ENCODE peak calls at places on chromosomes 4 and X, in six cellular contexts. R, N, T, J, D and M are unnamed samples.

GRCh38 chrX:74372272-74372671 is 49.0 kb upstream of the SLC16A2 start:
- DNase-seq in R (no peak), N (no peak), T (no peak), J (no peak), D (no peak), M (no peak)

GRCh38 chr4:34633216-34633615 is 1611.1 kb downstream of the ARAP2 start:
- DNase-seq in R (peak; percentile 28), N (no peak), T (no peak), J (peak; percentile 59), D (no peak), M (no peak)

GRCh38 chr4:181745933-181746627 is 497.1 kb upstream of the TENM3 start:
- DNase-seq in R (no peak), N (no peak), T (no peak), J (no peak), D (no peak), M (no peak)

GRCh38 chr4:160021870-160022269 is 919.0 kb downstream of the RAPGEF2 start:
- DNase-seq in R (no peak), N (no peak), T (no peak), J (no peak), D (no peak), M (no peak)

GRCh38 chrX:152480269-152481212 is 29.4 kb upstream of the GABRA3 start:
- DNase-seq in R (no peak), N (no peak), T (no peak), J (no peak), D (no peak), M (no peak)

GRCh38 chr4:38762560-38762959 is 20.2 kb downstream of the TLR10 start:
- DNase-seq in R (no peak), N (no peak), T (no peak), J (no peak), D (no peak), M (no peak)

GRCh38 chr4:13530823-13531608 is 13.3 kb downstream of the NKX3-2 start:
- DNase-seq in R (no peak), N (no peak), T (no peak), J (no peak), D (no peak), M (no peak)

GRCh38 chrX:12139934-12140611 is 1.8 kb downstream of the FRMPD4 start:
- DNase-seq in R (no peak), N (no peak), T (peak; percentile 36), J (peak; percentile 19), D (no peak), M (no peak)

GRCh38 chr4:109207060-109207459 is 95.4 kb downstream of the COL25A1 start:
- DNase-seq in R (peak; percentile 84), N (no peak), T (no peak), J (peak; percentile 54), D (peak; percentile 49), M (no peak)

GRCh38 chr4:40375090-40375489 is 40.0 kb downstream of the CHRNA9 start:
- DNase-seq in R (no peak), N (no peak), T (no peak), J (no peak), D (no peak), M (no peak)

GRCh38 chr4:180197471-180197870 is 2045.7 kb upstream of the TENM3 start:
- DNase-seq in R (no peak), N (no peak), T (no peak), J (no peak), D (no peak), M (no peak)

GRCh38 chr4:20422398-20422797 is 170.7 kb downstream of the SLIT2 start:
- DNase-seq in R (peak; percentile 63), N (peak; percentile 70), T (peak; percentile 59), J (peak; percentile 76), D (no peak), M (no peak)

GRCh38 chr4:53123171-53123570 is 242.7 kb downstream of the SCFD2 start:
- DNase-seq in R (no peak), N (no peak), T (no peak), J (no peak), D (no peak), M (no peak)

GRCh38 chr4:20253272-20253798 is 1.6 kb downstream of the SLIT2 start:
- DNase-seq in R (peak; percentile 38), N (peak; percentile 13), T (no peak), J (peak; percentile 27), D (no peak), M (no peak)

GRCh38 chr4:4874254-4874653 is 14.8 kb downstream of the MSX1 start:
- DNase-seq in R (no peak), N (no peak), T (no peak), J (no peak), D (no peak), M (no peak)

GRCh38 chr4:128663325-128663724 is 146.2 kb upstream of the JADE1 start:
- DNase-seq in R (no peak), N (peak; percentile 23), T (no peak), J (no peak), D (no peak), M (no peak)

GRCh38 chr4:2067446-2068197 is 8.5 kb downstream of the NAT8L start:
- DNase-seq in R (no peak), N (no peak), T (no peak), J (no peak), D (no peak), M (no peak)

GRCh38 chr4:100519205-100519604 is 1.4 kb upstream of the EMCN start:
- DNase-seq in R (no peak), N (no peak), T (no peak), J (no peak), D (no peak), M (no peak)

GRCh38 chrX:53374222-53374820 is 48.1 kb downstream of the SMC1A start:
- DNase-seq in R (peak; percentile 21), N (no peak), T (no peak), J (peak; percentile 34), D (no peak), M (no peak)

GRCh38 chrX:49167740-49168108 is 4.0 kb upstream of the PLP2 start:
- DNase-seq in R (no peak), N (no peak), T (no peak), J (no peak), D (no peak), M (no peak)

GRCh38 chr4:20615492-20616136 is 84.6 kb upstream of the PACRGL start:
- DNase-seq in R (peak; percentile 42), N (peak; percentile 77), T (no peak), J (peak; percentile 15), D (no peak), M (no peak)

GRCh38 chr4:164136181-164136616 is 617.7 kb upstream of the SMIM31 start:
- DNase-seq in R (peak; percentile 38), N (peak; percentile 64), T (no peak), J (no peak), D (no peak), M (no peak)

GRCh38 chrX:110665636-110666035 is 130.0 kb downstream of the CHRDL1 start:
- DNase-seq in R (peak; percentile 23), N (peak; percentile 22), T (no peak), J (peak; percentile 15), D (no peak), M (no peak)

GRCh38 chrX:151697537-151697936 is 2.3 kb downstream of the PRRG3 start:
- DNase-seq in R (peak; percentile 3), N (peak; percentile 5), T (no peak), J (peak; percentile 22), D (peak; percentile 53), M (no peak)

GRCh38 chrX:110755611-110756010 is 40.0 kb downstream of the CHRDL1 start:
- DNase-seq in R (peak; percentile 26), N (peak; percentile 78), T (no peak), J (no peak), D (no peak), M (no peak)

GRCh38 chr4:36363024-36363423 is 81.6 kb downstream of the DTHD1 start:
- DNase-seq in R (peak; percentile 8), N (peak; percentile 40), T (no peak), J (no peak), D (no peak), M (no peak)

GRCh38 chr4:48902266-48902665 is 4.3 kb downstream of the OCIAD2 start:
- DNase-seq in R (peak; percentile 42), N (peak; percentile 45), T (no peak), J (peak; percentile 10), D (peak; percentile 1), M (no peak)

GRCh38 chr4:113684534-113685091 is 76.9 kb downstream of the CAMK2D start:
- DNase-seq in R (peak; percentile 61), N (peak; percentile 33), T (no peak), J (peak; percentile 42), D (no peak), M (no peak)

GRCh38 chr4:124940387-124940786 is 227.9 kb upstream of the ANKRD50 start:
- DNase-seq in R (peak; percentile 98), N (peak; percentile 95), T (no peak), J (peak; percentile 96), D (no peak), M (no peak)

GRCh38 chr4:56360071-56360470 is 27.2 kb downstream of the AASDH start:
- DNase-seq in R (peak; percentile 78), N (no peak), T (no peak), J (peak; percentile 24), D (no peak), M (no peak)

GRCh38 chr4:75653845-75654503 is 19.2 kb downstream of the G3BP2 start:
- DNase-seq in R (no peak), N (peak; percentile 52), T (no peak), J (peak; percentile 60), D (no peak), M (no peak)

GRCh38 chr4:129220254-129220653 is 124.3 kb downstream of the C4orf33 start:
- DNase-seq in R (no peak), N (no peak), T (no peak), J (no peak), D (no peak), M (no peak)

GRCh38 chr4:146510942-146511341 is 10.8 kb downstream of the SLC10A7 start:
- DNase-seq in R (no peak), N (no peak), T (no peak), J (no peak), D (no peak), M (no peak)

GRCh38 chr4:130705023-130705422 is 1609.1 kb downstream of the C4orf33 start:
- DNase-seq in R (no peak), N (no peak), T (no peak), J (no peak), D (no peak), M (no peak)

GRCh38 chr4:158129649-158130048 is 43.2 kb downstream of the GASK1B start:
- DNase-seq in R (peak; percentile 14), N (peak; percentile 94), T (no peak), J (no peak), D (no peak), M (no peak)